ENCODE peak calls at places on chromosomes 2 and 18, in eight cellular contexts. V is A549, T is naive B cell, B is heart left ventricle, E is bronchial epithelial cell, U is IMR-90, A is ovary, W is cardiac muscle cell. F is an unnamed sample.

GRCh38 chr18:48649231-48649630 is 110.4 kb downstream of the CTIF start:
- DNase-seq in V (no peak), T (no peak), B (no peak), E (no peak), U (no peak), A (no peak), W (peak; percentile 61), F (no peak)

GRCh38 chr18:35582310-35582682 is 756 bp downstream of the GALNT1 start:
- DNase-seq in V (no peak), T (no peak), B (no peak), E (no peak), U (no peak), A (no peak), W (no peak), F (no peak)

GRCh38 chr2:165275932-165276331 is 36.7 kb downstream of the SCN2A start:
- DNase-seq in V (no peak), T (no peak), B (no peak), E (no peak), U (no peak), A (no peak), W (no peak), F (no peak)

GRCh38 chr2:143965493-143966164 is 554.3 kb downstream of the ZEB2 start:
- DNase-seq in V (no peak), T (no peak), B (no peak), E (no peak), U (no peak), A (no peak), W (no peak), F (no peak)

GRCh38 chr18:11747731-11748130 is 58.7 kb downstream of the GNAL start:
- DNase-seq in V (no peak), T (no peak), B (no peak), E (no peak), U (no peak), A (no peak), W (no peak), F (no peak)

GRCh38 chr2:695111-695510 is 17.9 kb upstream of the TMEM18 start:
- DNase-seq in V (no peak), T (no peak), B (no peak), E (no peak), U (no peak), A (peak; percentile 52), W (no peak), F (no peak)

GRCh38 chr2:158724803-158725271 is 70.3 kb upstream of the DAPL1 start:
- DNase-seq in V (peak; percentile 50), T (no peak), B (no peak), E (peak; percentile 56), U (no peak), A (no peak), W (no peak), F (no peak)

GRCh38 chr2:68643011-68643873 is at the start of gene PROKR1:
- DNase-seq in V (peak; percentile 22), T (no peak), B (peak; percentile 46), E (no peak), U (no peak), A (peak; percentile 42), W (peak; percentile 69), F (no peak)

GRCh38 chr2:211367252-211367651 is 810.9 kb downstream of the CPS1 start:
- DNase-seq in V (no peak), T (no peak), B (no peak), E (peak; percentile 87), U (no peak), A (no peak), W (no peak), F (no peak)

GRCh38 chr2:6832995-6833604 is 32.6 kb downstream of the CMPK2 start:
- DNase-seq in V (no peak), T (no peak), B (no peak), E (no peak), U (no peak), A (no peak), W (no peak), F (no peak)

GRCh38 chr2:9174771-9175441 is 31.7 kb upstream of the ASAP2 start:
- DNase-seq in V (no peak), T (no peak), B (no peak), E (peak; percentile 85), U (peak; percentile 92), A (no peak), W (peak; percentile 54), F (peak; percentile 4)

GRCh38 chr2:147829106-147829505 is 15.7 kb upstream of the ACVR2A start:
- DNase-seq in V (peak; percentile 75), T (no peak), B (no peak), E (peak; percentile 79), U (peak; percentile 88), A (no peak), W (no peak), F (no peak)

GRCh38 chr2:74587664-74588277 is 33.3 kb downstream of the DOK1 start:
- DNase-seq in V (peak; percentile 77), T (peak; percentile 69), B (peak; percentile 54), E (peak; percentile 56), U (peak; percentile 74), A (peak; percentile 64), W (peak; percentile 78), F (peak; percentile 3)

GRCh38 chr2:230715201-230715600 is 2.6 kb downstream of the CAB39 start:
- DNase-seq in V (no peak), T (no peak), B (no peak), E (no peak), U (peak; percentile 52), A (no peak), W (no peak), F (no peak)

GRCh38 chr2:200025717-200026116 is 70.3 kb downstream of the MAIP1 start:
- DNase-seq in V (no peak), T (no peak), B (no peak), E (peak; percentile 25), U (peak; percentile 32), A (no peak), W (no peak), F (no peak)

GRCh38 chr18:7982216-7982615 is 415.1 kb downstream of the PTPRM start:
- DNase-seq in V (no peak), T (no peak), B (no peak), E (no peak), U (peak; percentile 40), A (no peak), W (peak; percentile 16), F (no peak)

GRCh38 chr18:23716516-23716915 is 27.3 kb downstream of the LAMA3 start:
- DNase-seq in V (no peak), T (no peak), B (no peak), E (peak; percentile 90), U (peak; percentile 88), A (no peak), W (no peak), F (no peak)

GRCh38 chr2:58731488-58731869 is 490.4 kb upstream of the FANCL start:
- DNase-seq in V (no peak), T (no peak), B (no peak), E (no peak), U (no peak), A (no peak), W (no peak), F (no peak)